ENCODE peak calls at places on chromosomes 6 and 20, in nine cellular contexts. B, P, I, V, H, Q, L, W and U are unnamed samples.
A peak's percentile ranks its signal among the peaks of the same experiment; 100 is the strongest.

GRCh38 chr6:75386050-75386770 is 101.6 kb upstream of the TMEM30A start:
- DNase-seq in B (no peak), P (peak; percentile 12), I (peak; percentile 80), V (peak; percentile 79), H (no peak), Q (no peak), L (no peak), W (no peak), U (no peak)

GRCh38 chr6:169961772-169962561 is 210.5 kb downstream of the ERMARD start:
- DNase-seq in B (peak; percentile 10), P (no peak), I (no peak), V (no peak), H (peak; percentile 22), Q (no peak), L (no peak), W (no peak), U (no peak)

GRCh38 chr20:31845300-31845863 is at the start of gene FOXS1:
- DNase-seq in B (no peak), P (no peak), I (no peak), V (no peak), H (no peak), Q (no peak), L (no peak), W (no peak), U (no peak)

GRCh38 chr6:41712651-41713103 is 22.7 kb downstream of the TFEB start:
- DNase-seq in B (no peak), P (no peak), I (peak; percentile 44), V (no peak), H (no peak), Q (no peak), L (no peak), W (peak; percentile 26), U (no peak)

GRCh38 chr6:163170294-163170883 is 244.1 kb upstream of the QKI start:
- DNase-seq in B (peak; percentile 4), P (peak; percentile 37), I (no peak), V (no peak), H (peak; percentile 16), Q (no peak), L (peak; percentile 65), W (no peak), U (peak; percentile 23)

GRCh38 chr20:12764053-12764452 is 244.7 kb upstream of the SPTLC3 start:
- DNase-seq in B (no peak), P (no peak), I (no peak), V (no peak), H (no peak), Q (no peak), L (no peak), W (no peak), U (no peak)

GRCh38 chr20:38706482-38706881 is 17.8 kb upstream of the SLC32A1 start:
- DNase-seq in B (no peak), P (no peak), I (no peak), V (no peak), H (no peak), Q (no peak), L (no peak), W (peak; percentile 21), U (no peak)

GRCh38 chr6:47093169-47093568 is 51.0 kb upstream of the ADGRF1 start:
- DNase-seq in B (no peak), P (no peak), I (no peak), V (no peak), H (no peak), Q (no peak), L (no peak), W (no peak), U (no peak)

GRCh38 chr6:14728396-14729024 is 517.4 kb upstream of the JARID2 start:
- DNase-seq in B (no peak), P (peak; percentile 54), I (peak; percentile 77), V (peak; percentile 89), H (no peak), Q (no peak), L (peak; percentile 88), W (no peak), U (no peak)

GRCh38 chr20:21074605-21075336 is 31.4 kb downstream of the LINC00237 start:
- DNase-seq in B (no peak), P (no peak), I (no peak), V (no peak), H (no peak), Q (no peak), L (no peak), W (no peak), U (no peak)

GRCh38 chr6:85484941-85485340 is 35.1 kb downstream of the NT5E start:
- DNase-seq in B (no peak), P (no peak), I (no peak), V (no peak), H (no peak), Q (no peak), L (no peak), W (peak; percentile 20), U (no peak)

GRCh38 chr20:19823971-19824370 is 65.9 kb downstream of the RIN2 start:
- DNase-seq in B (no peak), P (no peak), I (no peak), V (no peak), H (no peak), Q (no peak), L (peak; percentile 2), W (no peak), U (no peak)

GRCh38 chr6:83126223-83126622 is 58.8 kb downstream of the DOP1A start:
- DNase-seq in B (no peak), P (no peak), I (no peak), V (no peak), H (no peak), Q (no peak), L (no peak), W (no peak), U (no peak)

GRCh38 chr6:150866147-150867073 is 908 bp downstream of the MTHFD1L start:
- DNase-seq in B (peak; percentile 48), P (peak; percentile 95), I (peak; percentile 90), V (peak; percentile 90), H (peak; percentile 80), Q (peak; percentile 49), L (peak; percentile 92), W (peak; percentile 82), U (peak; percentile 68)

GRCh38 chr20:44209691-44210421 is 715 bp downstream of the OSER1 start:
- DNase-seq in B (no peak), P (peak; percentile 17), I (peak; percentile 22), V (peak; percentile 35), H (no peak), Q (no peak), L (peak; percentile 21), W (no peak), U (no peak)

GRCh38 chr20:59645761-59646171 is 41.4 kb downstream of the PHACTR3 start:
- DNase-seq in B (no peak), P (peak; percentile 44), I (peak; percentile 5), V (no peak), H (no peak), Q (no peak), L (no peak), W (no peak), U (no peak)

GRCh38 chr6:41941280-41942044 is at the start of gene CCND3:
- DNase-seq in B (peak; percentile 72), P (peak; percentile 97), I (peak; percentile 87), V (peak; percentile 91), H (peak; percentile 93), Q (no peak), L (peak; percentile 98), W (peak; percentile 65), U (peak; percentile 83)

GRCh38 chr6:159726196-159726917 is 949 bp upstream of the WTAP start:
- DNase-seq in B (no peak), P (no peak), I (no peak), V (no peak), H (no peak), Q (no peak), L (no peak), W (peak; percentile 86), U (no peak)

GRCh38 chr6:56851104-56851503 is 103.8 kb upstream of the BEND6 start:
- DNase-seq in B (no peak), P (peak; percentile 43), I (no peak), V (peak; percentile 74), H (no peak), Q (no peak), L (no peak), W (no peak), U (no peak)

GRCh38 chr20:51082988-51083387 is 60.1 kb upstream of the KCNG1 start:
- DNase-seq in B (no peak), P (no peak), I (no peak), V (no peak), H (no peak), Q (no peak), L (no peak), W (no peak), U (no peak)

GRCh38 chr6:145206247-145206907 is 528.9 kb downstream of the EPM2A start:
- DNase-seq in B (no peak), P (peak; percentile 61), I (peak; percentile 76), V (peak; percentile 70), H (no peak), Q (peak; percentile 60), L (no peak), W (no peak), U (no peak)

GRCh38 chr6:116111552-116112528 is 11.2 kb downstream of the NT5DC1 start:
- DNase-seq in B (no peak), P (peak; percentile 38), I (peak; percentile 40), V (peak; percentile 44), H (no peak), Q (no peak), L (peak; percentile 62), W (no peak), U (no peak)